ENCODE peak calls at places on chromosome 1, in eight cellular contexts. P, C, L, V, W, F, G and J are unnamed samples.

GRCh38 chr1:24694380-24694843 is 50.8 kb upstream of the CLIC4 start:
- DNase-seq in G (no peak), F (peak), W (no peak), V (peak), P (no peak), C (no peak), L (no peak), J (no peak)

GRCh38 chr1:23407036-23407630 is 17.4 kb downstream of the TCEA3 start:
- DNase-seq in C (no peak), P (no peak), V (no peak), L (no peak), F (no peak), G (no peak), W (no peak), J (no peak)

GRCh38 chr1:10561955-10562354 is 87.2 kb downstream of the PEX14 start:
- DNase-seq in G (no peak), P (peak), W (no peak), L (no peak), C (no peak), V (no peak), F (no peak), J (no peak)

GRCh38 chr1:7422966-7423365 is 348.1 kb upstream of the VAMP3 start:
- DNase-seq in P (no peak), V (peak), C (no peak), W (peak), G (no peak), L (no peak), F (no peak), J (no peak)

GRCh38 chr1:169768161-169768560 is 26.5 kb downstream of the METTL18 start:
- DNase-seq in W (no peak), F (no peak), P (no peak), G (no peak), L (no peak), C (no peak), V (no peak), J (no peak)

GRCh38 chr1:94895518-94895917 is 31.4 kb downstream of the CNN3 start:
- DNase-seq in F (no peak), L (no peak), W (no peak), P (no peak), G (no peak), V (no peak), C (no peak), J (no peak)

GRCh38 chr1:232538224-232538942 is 91.5 kb downstream of the SIPA1L2 start:
- DNase-seq in G (no peak), P (peak), V (no peak), C (peak), L (peak), F (peak), W (no peak), J (no peak)

GRCh38 chr1:198234511-198235251 is 77.9 kb downstream of the NEK7 start:
- DNase-seq in C (no peak), P (no peak), L (no peak), V (no peak), G (no peak), F (peak), W (no peak), J (no peak)

GRCh38 chr1:23278717-23279116 is 61.4 kb upstream of the HTR1D start:
- DNase-seq in V (peak), P (no peak), C (no peak), L (no peak), F (no peak), W (no peak), G (no peak), J (no peak)

GRCh38 chr1:53581476-53581875 is 122.3 kb downstream of the DMRTB1 start:
- DNase-seq in G (no peak), P (no peak), V (no peak), C (no peak), L (no peak), W (peak), F (no peak), J (no peak)

GRCh38 chr1:25947027-25947426 is 40.8 kb upstream of the STMN1 start:
- DNase-seq in G (no peak), W (no peak), F (no peak), V (no peak), L (no peak), P (no peak), C (no peak), J (no peak)

GRCh38 chr1:26191739-26192138 is 1.3 kb downstream of the CATSPER4 start:
- DNase-seq in G (no peak), P (no peak), W (no peak), V (no peak), L (no peak), C (no peak), F (peak), J (no peak)

GRCh38 chr1:11989669-11990068 is 9.4 kb downstream of the MFN2 start:
- DNase-seq in F (peak), P (no peak), L (no peak), C (no peak), G (no peak), W (no peak), V (no peak), J (no peak)

GRCh38 chr1:23719162-23719820 is 24.0 kb upstream of the ELOA start:
- DNase-seq in V (no peak), F (no peak), L (no peak), G (no peak), W (no peak), P (no peak), C (no peak), J (no peak)

GRCh38 chr1:66182551-66183178 is 351.3 kb upstream of the SGIP1 start:
- DNase-seq in W (no peak), V (no peak), L (no peak), F (no peak), P (peak), C (peak), G (peak), J (no peak)